ENCODE peak calls at places on chromosomes 12 and 14, in six cellular contexts. R, I, V, G, H and M are unnamed samples.

GRCh38 chr12:109612975-109613502 is 39.4 kb downstream of the MVK start:
- DNase-seq in R (peak), I (no peak), V (no peak), G (peak), H (no peak), M (no peak)

GRCh38 chr14:30273564-30273880 is 285.4 kb upstream of the G2E3 start:
- DNase-seq in R (no peak), I (no peak), V (no peak), G (no peak), H (no peak), M (no peak)

GRCh38 chr12:14525964-14526363 is 41.7 kb downstream of the PLBD1 start:
- DNase-seq in R (no peak), I (no peak), V (no peak), G (no peak), H (no peak), M (no peak)

GRCh38 chr12:91685917-91686316 is 459.7 kb downstream of the BTG1 start:
- DNase-seq in R (no peak), I (no peak), V (no peak), G (peak), H (no peak), M (no peak)

GRCh38 chr12:124901003-124901402 is 13.4 kb downstream of the UBC start:
- DNase-seq in R (no peak), I (no peak), V (no peak), G (no peak), H (no peak), M (no peak)

GRCh38 chr14:100278702-100279101 is 27.5 kb downstream of the SLC25A29 start:
- DNase-seq in R (peak), I (no peak), V (no peak), G (peak), H (no peak), M (no peak)

GRCh38 chr12:121903202-121903601 is 14.6 kb downstream of the PSMD9 start:
- DNase-seq in R (no peak), I (no peak), V (no peak), G (no peak), H (no peak), M (no peak)

GRCh38 chr12:69028941-69029729 is 96.2 kb upstream of the CPM start:
- DNase-seq in R (no peak), I (no peak), V (no peak), G (no peak), H (no peak), M (no peak)

GRCh38 chr12:130617219-130617618 is 98.9 kb downstream of the RIMBP2 start:
- DNase-seq in R (peak), I (no peak), V (no peak), G (no peak), H (no peak), M (no peak)

GRCh38 chr12:114405449-114406271 is at the start of gene TBX5:
- DNase-seq in R (peak), I (no peak), V (no peak), G (no peak), H (no peak), M (no peak)

GRCh38 chr14:24670594-24670993 is 36.6 kb upstream of the GZMB start:
- DNase-seq in R (no peak), I (no peak), V (no peak), G (no peak), H (no peak), M (no peak)

GRCh38 chr14:76208340-76208739 is 56.6 kb downstream of the GPATCH2L start:
- DNase-seq in R (no peak), I (no peak), V (no peak), G (no peak), H (no peak), M (no peak)

GRCh38 chr14:59067135-59067894 is 121.2 kb upstream of the DAAM1 start:
- DNase-seq in R (no peak), I (no peak), V (no peak), G (peak), H (no peak), M (no peak)

GRCh38 chr14:65069874-65070709 is 32.2 kb downstream of the MAX start:
- DNase-seq in R (no peak), I (peak), V (peak), G (no peak), H (no peak), M (no peak)

GRCh38 chr12:52633383-52633782 is 15.0 kb upstream of the KRT73 start:
- DNase-seq in R (peak), I (no peak), V (no peak), G (no peak), H (peak), M (no peak)

GRCh38 chr14:104438166-104438887 is 141.2 kb upstream of the C14orf180 start:
- DNase-seq in R (peak), I (no peak), V (no peak), G (no peak), H (peak), M (no peak)

GRCh38 chr12:586318-587071 is 76.8 kb downstream of the NINJ2 start:
- DNase-seq in R (peak), I (no peak), V (no peak), G (no peak), H (no peak), M (no peak)

GRCh38 chr12:104423273-104423672 is 33.5 kb upstream of the CHST11 start:
- DNase-seq in R (no peak), I (no peak), V (no peak), G (no peak), H (no peak), M (no peak)

DNA sequence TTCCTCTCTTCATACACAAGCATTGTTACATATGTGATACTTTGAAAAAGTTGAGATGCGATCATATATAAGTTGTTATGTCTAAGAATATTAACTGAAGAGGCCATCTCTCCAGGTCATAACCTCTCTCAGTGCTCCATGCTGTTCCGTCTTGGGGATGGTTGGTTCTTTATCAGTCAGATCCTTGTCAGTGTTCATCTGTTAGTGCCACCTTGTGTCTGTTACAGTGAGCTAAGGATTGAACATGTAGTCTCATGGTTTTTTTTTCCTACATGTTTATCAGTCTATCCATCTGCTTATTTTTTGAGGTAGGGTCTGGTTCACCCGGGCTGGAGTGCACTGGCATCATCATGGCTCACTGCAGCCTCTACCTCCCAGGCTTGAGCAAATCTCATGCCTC is 30.5 kb downstream of the EP400 start:
- DNase-seq in R (no peak), I (no peak), V (no peak), G (no peak), H (no peak), M (no peak)
- TF ChIP-seq CTCF in R (no peak), I (no peak), V (no peak), G (no peak), H (no peak), M (no peak)

DNA sequence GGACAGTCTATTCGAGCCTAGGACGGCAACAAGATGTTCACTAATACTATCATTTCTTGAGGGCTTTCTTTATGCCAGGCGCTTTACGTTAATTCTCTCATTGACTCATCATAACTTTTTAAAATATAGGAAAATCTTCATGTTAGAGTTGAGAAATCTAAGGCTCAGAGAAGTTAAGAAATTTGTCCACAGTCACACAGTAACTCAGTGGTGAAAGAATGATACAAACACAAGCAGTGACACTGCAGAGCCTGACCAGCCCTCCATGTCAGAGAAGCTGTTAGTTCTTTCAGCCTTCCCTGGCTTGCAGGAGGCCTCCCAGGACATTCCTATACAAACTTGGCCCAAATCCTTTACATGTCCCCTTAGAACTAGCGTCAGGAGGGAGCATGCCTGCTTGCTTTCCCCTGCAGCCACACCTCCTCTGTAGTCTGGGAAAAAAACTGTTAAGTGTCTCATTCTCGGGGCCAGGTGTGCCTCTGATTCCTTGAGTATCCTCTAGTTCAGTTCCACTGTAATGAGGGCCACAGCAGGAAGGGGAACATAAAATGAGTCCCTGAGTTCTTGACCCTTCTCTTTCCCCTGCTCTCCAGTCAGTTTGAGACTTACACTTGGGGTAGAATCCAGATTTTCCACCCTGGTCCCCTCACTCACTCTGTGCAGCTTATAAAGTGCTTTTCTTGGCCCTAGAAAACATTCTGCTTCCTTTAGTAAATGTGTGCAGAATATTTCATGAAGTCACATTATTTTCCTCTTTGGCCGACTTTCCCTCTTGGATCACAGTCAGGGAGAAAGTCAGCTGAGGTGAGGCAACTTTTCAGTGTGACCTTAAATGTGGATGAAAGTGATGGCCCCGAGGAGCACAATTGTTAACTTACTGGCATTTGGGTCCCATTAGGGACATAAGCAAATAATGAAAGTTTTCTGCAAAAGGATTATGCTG is 152.2 kb upstream of the HIF1A start:
- DNase-seq in R (peak), I (peak), V (no peak), G (no peak), H (no peak), M (no peak)
- H3K27ac ChIP-seq in R (no peak), I (peak), V (peak), G (no peak), H (peak), M (peak)

GRCh38 chr14:77641534-77642341 is 25.3 kb upstream of the SPTLC2 start:
- DNase-seq in R (no peak), I (peak), V (peak), G (peak), H (peak), M (peak)
- H3K4me3 ChIP-seq in R (no peak), I (no peak), V (peak), G (peak), H (peak), M (peak)

GRCh38 chr12:57213068-57213715 is 3.4 kb upstream of the NXPH4 start:
- DNase-seq in R (peak), I (peak), V (peak), G (peak), H (peak), M (peak)
- TF ChIP-seq CTCF in R (peak), I (peak), V (no peak), G (peak), H (peak), M (peak)

DNA sequence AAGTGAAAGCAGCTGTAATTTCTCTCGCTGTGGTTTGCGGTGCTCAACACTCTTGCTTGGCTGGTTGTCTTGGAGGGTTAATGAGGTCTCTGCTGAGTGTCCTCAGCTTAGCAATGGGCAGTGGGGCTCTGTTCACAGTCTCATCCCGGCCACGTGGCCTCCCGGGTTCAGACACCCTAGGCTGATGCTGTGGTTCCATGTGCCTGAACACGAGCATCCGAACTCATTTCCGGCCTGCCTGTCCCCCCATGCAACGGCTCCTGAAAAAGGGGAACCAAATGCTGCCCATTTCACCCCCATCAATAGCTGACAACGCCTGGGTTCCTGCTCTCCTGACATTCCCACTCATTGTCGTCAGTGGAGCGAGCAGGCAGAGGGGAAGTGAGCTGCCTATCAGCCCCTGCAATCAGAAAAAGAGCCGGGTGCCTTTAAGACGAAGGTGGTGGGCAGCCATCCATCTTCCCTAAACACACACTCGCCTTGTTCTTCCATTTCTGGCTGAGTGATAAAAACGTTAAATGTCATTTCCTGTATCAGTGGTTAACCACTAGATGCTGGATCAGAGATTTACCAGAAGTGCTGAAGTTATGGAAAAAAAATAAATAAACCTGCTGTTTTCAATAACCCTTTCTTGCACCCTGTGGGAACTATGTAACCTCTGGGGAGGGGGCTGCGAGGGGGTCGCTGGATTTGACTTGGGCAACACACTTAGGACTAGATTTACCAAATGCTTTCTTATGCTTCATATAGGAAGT is 60.3 kb upstream of the BCL2L14 start:
- DNase-seq in R (peak), I (peak), V (no peak), G (peak), H (no peak), M (peak)
- H3K27ac ChIP-seq in R (no peak), I (no peak), V (peak), G (peak), H (no peak), M (peak)

GRCh38 chr14:60508363-60508706 is 611 bp upstream of the SIX6 start:
- DNase-seq in R (no peak), I (no peak), V (no peak), G (no peak), H (no peak), M (no peak)

GRCh38 chr14:60510254-60510975 is 1.5 kb downstream of the SIX6 start:
- DNase-seq in R (no peak), I (no peak), V (no peak), G (no peak), H (no peak), M (no peak)

GRCh38 chr14:60508707-60509437 is at the start of gene SIX6:
- DNase-seq in R (peak), I (no peak), V (no peak), G (peak), H (no peak), M (peak)

GRCh38 chr14:60510976-60511599 is 2.1 kb downstream of the SIX6 start:
- DNase-seq in R (peak), I (no peak), V (no peak), G (no peak), H (no peak), M (no peak)

DNA sequence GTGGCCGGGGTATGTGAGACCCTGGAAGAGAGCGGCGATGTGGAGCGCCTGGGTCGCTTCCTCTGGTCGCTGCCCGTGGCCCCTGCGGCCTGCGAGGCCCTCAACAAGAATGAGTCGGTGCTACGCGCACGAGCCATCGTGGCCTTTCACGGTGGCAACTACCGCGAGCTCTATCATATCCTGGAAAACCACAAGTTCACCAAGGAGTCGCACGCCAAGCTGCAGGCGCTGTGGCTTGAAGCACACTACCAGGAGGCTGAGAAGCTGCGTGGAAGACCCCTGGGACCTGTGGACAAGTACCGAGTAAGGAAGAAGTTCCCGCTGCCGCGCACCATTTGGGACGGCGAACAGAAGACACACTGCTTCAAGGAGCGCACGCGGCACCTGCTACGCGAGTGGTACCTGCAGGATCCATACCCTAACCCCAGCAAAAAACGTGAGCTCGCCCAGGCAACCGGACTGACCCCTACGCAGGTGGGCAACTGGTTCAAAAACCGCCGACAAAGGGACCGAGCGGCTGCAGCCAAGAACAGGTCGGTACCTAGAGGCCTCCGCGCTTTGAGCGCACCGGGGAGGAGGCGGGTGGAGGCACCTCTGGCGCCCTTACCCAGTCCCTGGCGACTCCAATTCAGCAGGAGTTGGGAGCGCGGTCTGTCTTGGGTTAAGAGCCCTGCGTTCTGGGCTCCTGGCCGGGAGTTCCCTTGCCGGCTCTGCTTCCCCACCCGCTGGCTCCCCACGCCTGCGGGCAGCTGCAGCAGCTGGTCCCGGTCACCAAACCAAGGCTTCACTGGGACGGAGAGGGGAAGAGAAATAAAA is 700 bp downstream of the SIX6 start:
- DNase-seq in R (peak), I (no peak), V (no peak), G (no peak), H (no peak), M (no peak)
- H3K4me3 ChIP-seq in R (peak), I (no peak), V (no peak), G (no peak), H (peak), M (peak)

GRCh38 chr12:7439579-7440505 is 4.1 kb downstream of the CD163L1 start:
- DNase-seq in R (peak), I (peak), V (no peak), G (peak), H (no peak), M (no peak)
- TF ChIP-seq CTCF in R (peak), I (no peak), V (no peak), G (no peak), H (no peak), M (no peak)

GRCh38 chr14:95993768-95994592 is 45.2 kb upstream of the C14orf132 start:
- DNase-seq in R (peak), I (peak), V (no peak), G (peak), H (no peak), M (no peak)
- H3K27ac ChIP-seq in R (peak), I (no peak), V (no peak), G (no peak), H (no peak), M (no peak)